ENCODE peak calls at places on chromosomes 5 and 9, in nine cellular contexts. N, Y, E, F, U, C, Z, J and W are unnamed samples.

GRCh38 chr5:65924366-65925093 is 1.8 kb upstream of the ERBIN start:
- DNase-seq in N (no peak), Y (peak; percentile 1), E (no peak), F (no peak), U (no peak), C (no peak), Z (no peak), J (peak; percentile 36), W (no peak)

GRCh38 chr9:27118916-27119315 is 9.9 kb downstream of the TEK start:
- DNase-seq in N (no peak), Y (peak; percentile 72), E (peak; percentile 85), F (no peak), U (peak; percentile 55), C (no peak), Z (no peak), J (no peak), W (no peak)

GRCh38 chr5:65954200-65954599 is 27.8 kb downstream of the ERBIN start:
- DNase-seq in N (no peak), Y (no peak), E (no peak), F (no peak), U (no peak), C (no peak), Z (no peak), J (no peak), W (no peak)

GRCh38 chr5:176560364-176560763 is 11.2 kb downstream of the CDHR2 start:
- DNase-seq in N (no peak), Y (no peak), E (no peak), F (no peak), U (no peak), C (no peak), Z (no peak), J (no peak), W (no peak)

GRCh38 chr9:91039125-91039834 is 237.7 kb downstream of the SYK start:
- DNase-seq in N (no peak), Y (no peak), E (no peak), F (no peak), U (no peak), C (no peak), Z (no peak), J (no peak), W (no peak)

GRCh38 chr9:21919377-21920362 is 74.5 kb downstream of the CDKN2A start:
- DNase-seq in N (no peak), Y (peak; percentile 95), E (peak; percentile 82), F (peak; percentile 58), U (peak; percentile 84), C (no peak), Z (peak; percentile 4), J (no peak), W (no peak)

GRCh38 chr5:42467572-42467971 is 44.3 kb downstream of the GHR start:
- DNase-seq in N (no peak), Y (no peak), E (no peak), F (no peak), U (no peak), C (no peak), Z (no peak), J (no peak), W (no peak)

GRCh38 chr9:130955947-130956621 is 17.0 kb upstream of the FIBCD1 start:
- DNase-seq in N (no peak), Y (no peak), E (no peak), F (no peak), U (no peak), C (no peak), Z (no peak), J (no peak), W (no peak)

GRCh38 chr9:70498866-70499265 is 84.4 kb upstream of the KLF9 start:
- DNase-seq in N (no peak), Y (no peak), E (no peak), F (no peak), U (no peak), C (no peak), Z (no peak), J (no peak), W (no peak)

GRCh38 chr9:98806394-98807069 is 938 bp upstream of the GALNT12 start:
- DNase-seq in N (peak; percentile 72), Y (no peak), E (peak; percentile 32), F (no peak), U (no peak), C (no peak), Z (no peak), J (no peak), W (no peak)

GRCh38 chr5:177473461-177473991 is at the start of gene DBN1:
- DNase-seq in N (peak; percentile 76), Y (peak; percentile 30), E (peak; percentile 48), F (no peak), U (peak; percentile 52), C (peak; percentile 53), Z (no peak), J (peak; percentile 96), W (peak; percentile 46)

GRCh38 chr5:149172261-149172660 is 31.0 kb downstream of the ABLIM3 start:
- DNase-seq in N (no peak), Y (peak; percentile 28), E (peak; percentile 94), F (no peak), U (peak; percentile 49), C (no peak), Z (no peak), J (peak; percentile 14), W (no peak)

GRCh38 chr9:80649001-80649420 is 1040.3 kb downstream of the TLE1 start:
- DNase-seq in N (peak; percentile 47), Y (peak; percentile 26), E (peak; percentile 82), F (no peak), U (peak; percentile 94), C (no peak), Z (no peak), J (no peak), W (peak; percentile 12)

GRCh38 chr9:133449760-133450159 is 10.0 kb upstream of the CACFD1 start:
- DNase-seq in N (no peak), Y (no peak), E (no peak), F (no peak), U (no peak), C (peak; percentile 92), Z (no peak), J (no peak), W (peak; percentile 57)